ENCODE peak calls at places on chromosomes 6 and 20, in five cellular contexts. S is suprapubic skin, O is Peyer's patch, H is ovary, Z is uterus. E is an unnamed sample. For H3K4me1, the result is how much of the 10 kb centered on the place peaks cover.

GRCh38 chr20:57043091-57043490 is 223.3 kb downstream of the BMP7 start:
- DNase-seq in Z (no peak), O (no peak), H (no peak), S (no peak), E (no peak)

GRCh38 chr20:59269396-59270025 is 30.9 kb upstream of the EDN3 start:
- DNase-seq in Z (no peak), O (no peak), H (no peak), S (no peak), E (no peak)

GRCh38 chr20:1632228-1632577 is 12.4 kb upstream of the SIRPB1 start:
- DNase-seq in O (no peak), Z (no peak), H (no peak), S (no peak), E (no peak)

GRCh38 chr6:14455942-14456648 is 338.5 kb downstream of the CD83 start:
- DNase-seq in Z (no peak), S (no peak), O (no peak), H (no peak), E (no peak)

GRCh38 chr6:151442359-151442758 is 9.6 kb downstream of the RMND1 start:
- DNase-seq in Z (no peak), H (no peak), O (no peak), S (no peak), E (no peak)

GRCh38 chr6:122122202-122122601 is 277.2 kb upstream of the HSF2 start:
- DNase-seq in Z (no peak), S (no peak), H (no peak), O (no peak), E (no peak)

GRCh38 chr20:46965477-46965876 is 70.8 kb downstream of the EYA2 start:
- DNase-seq in O (no peak), H (no peak), Z (no peak), S (no peak), E (no peak)

GRCh38 chr6:17334265-17334664 is 53.1 kb downstream of the RBM24 start:
- DNase-seq in S (no peak), Z (no peak), O (no peak), H (no peak), E (no peak)

GRCh38 chr20:32508775-32509119 is 76.4 kb downstream of the NOL4L start:
- DNase-seq in H (no peak), Z (no peak), S (no peak), O (no peak), E (no peak)

GRCh38 chr20:32510120-32510600 is 75.0 kb downstream of the NOL4L start:
- DNase-seq in O (no peak), Z (no peak), H (no peak), S (no peak), E (peak)

GRCh38 chr20:32509639-32510066 is 75.5 kb downstream of the NOL4L start:
- DNase-seq in S (no peak), O (peak), Z (no peak), H (no peak), E (no peak)

GRCh38 chr20:32506721-32507120 is 78.4 kb downstream of the NOL4L start:
- DNase-seq in Z (no peak), S (peak), O (no peak), H (no peak), E (no peak)

DNA sequence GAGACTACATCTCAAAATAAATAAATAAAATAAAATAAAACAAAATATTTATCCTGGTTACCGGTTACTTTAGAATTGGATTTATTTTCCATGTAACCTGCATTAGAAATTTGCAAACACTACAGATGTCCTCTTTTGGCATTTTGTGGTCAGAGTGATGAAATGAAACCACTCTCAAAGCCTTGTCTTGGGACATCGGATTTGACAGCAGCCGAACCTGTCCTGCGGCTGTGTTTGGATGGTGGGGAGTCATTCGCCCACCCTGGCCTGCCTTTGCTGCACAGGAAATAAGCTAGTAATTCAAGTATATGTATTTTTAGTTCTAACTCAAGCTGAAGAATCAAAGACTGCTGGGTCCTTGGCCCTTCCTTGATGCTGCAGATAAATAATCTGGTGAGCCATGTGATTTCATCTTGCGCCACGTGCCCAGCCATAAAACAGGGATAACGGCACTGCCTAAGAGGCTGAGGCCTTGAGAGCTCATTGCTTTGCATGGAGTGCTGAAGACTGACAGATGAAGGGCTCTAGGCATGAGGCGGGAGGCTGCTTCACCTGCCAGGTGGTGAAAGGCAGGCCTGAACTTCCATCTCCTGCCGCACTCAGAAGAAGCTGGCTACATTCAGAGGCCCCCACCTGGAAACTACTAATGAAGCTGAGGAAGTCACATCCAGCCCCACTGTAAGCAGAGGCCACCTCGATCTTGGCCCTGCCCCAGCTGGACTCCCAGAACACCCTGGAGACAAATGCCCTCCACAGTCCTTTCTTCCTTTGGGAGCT is 76.9 kb downstream of the NOL4L start:
- DNase-seq in H (no peak), S (no peak), O (no peak), Z (no peak), E (no peak)
- H3K27ac ChIP-seq in H (no peak), S (no peak), O (no peak), Z (no peak), E (no peak)

GRCh38 chr20:297925-298754 is 770 bp downstream of the ZCCHC3 start:
- DNase-seq in H (peak), S (peak), O (peak), Z (peak), E (peak)
- TF ChIP-seq POLR2A in H (peak), S (no peak), O (peak), Z (no peak), E (peak)

GRCh38 chr6:116327803-116328527 is 42.8 kb upstream of the DSE start:
- DNase-seq in Z (no peak), O (no peak), H (no peak), S (no peak), E (no peak)
- H3K4me1 ChIP-seq in Z (under half), O (under half), H (under half), S (under half), E (under half)

GRCh38 chr6:165661416-165662001 is 1.5 kb downstream of the PDE10A start:
- DNase-seq in Z (no peak), H (no peak), O (no peak), S (no peak), E (no peak)
- H3K27ac ChIP-seq in Z (peak), H (no peak), O (no peak), S (no peak), E (no peak)

DNA sequence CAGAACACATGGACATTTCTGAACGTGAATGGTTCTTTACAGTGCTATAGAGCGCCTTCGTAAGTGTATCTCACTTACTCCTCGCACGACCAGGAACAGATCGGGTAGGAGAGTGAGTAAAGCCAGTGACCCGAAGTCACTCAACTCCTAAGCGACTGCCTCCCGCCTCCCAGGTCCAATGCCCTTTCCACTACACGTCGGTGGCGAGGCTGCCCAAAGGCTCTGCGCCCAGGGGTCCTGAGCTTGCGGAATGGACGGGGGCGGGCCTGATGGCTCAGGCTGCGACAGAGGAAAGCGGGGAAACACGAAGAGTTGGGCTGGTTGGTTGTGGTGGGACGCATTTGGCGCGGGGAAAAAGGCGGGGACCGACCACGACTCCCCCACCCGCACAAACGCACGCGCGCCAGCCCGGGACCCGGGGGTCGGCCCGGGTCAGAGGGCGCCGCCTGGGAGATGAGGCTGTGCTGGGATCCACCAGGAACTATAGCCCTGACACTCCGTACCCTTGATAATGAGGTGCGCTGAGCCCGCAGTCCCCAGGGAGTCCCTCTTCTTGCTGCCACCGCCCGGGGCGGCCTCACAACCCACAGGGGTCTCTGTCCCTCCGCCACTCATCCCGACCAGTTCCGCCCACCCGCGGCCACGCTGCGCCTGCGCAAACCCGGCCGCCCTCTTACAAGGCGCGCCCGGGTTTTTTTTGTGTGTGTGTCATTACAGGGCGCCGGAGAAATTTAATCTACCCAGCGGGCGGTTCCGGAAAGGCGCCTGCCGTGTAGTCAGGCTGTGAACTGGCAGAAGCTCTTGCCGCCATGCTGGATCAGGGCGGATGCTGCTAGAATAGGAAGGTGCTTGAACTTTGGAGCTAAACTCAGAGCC is at the start of gene BLOC1S5:
- DNase-seq in Z (peak), O (peak), H (peak), S (peak), E (peak)
- TF ChIP-seq POLR2A in Z (peak), O (peak), H (peak), S (no peak), E (peak)

GRCh38 chr20:44967207-44967807 is 995 bp downstream of the STK4 start:
- DNase-seq in S (no peak), O (peak), H (no peak), Z (no peak), E (no peak)

GRCh38 chr20:44963325-44964215 is 2.7 kb upstream of the STK4 start:
- DNase-seq in H (no peak), S (no peak), Z (no peak), O (no peak), E (no peak)

GRCh38 chr20:44962483-44962882 is 2.3 kb upstream of the TOMM34 start:
- DNase-seq in Z (no peak), S (no peak), O (no peak), H (no peak), E (no peak)

GRCh38 chr20:44966030-44966961 is at the start of gene STK4:
- DNase-seq in O (peak), H (peak), S (peak), Z (peak), E (peak)

DNA sequence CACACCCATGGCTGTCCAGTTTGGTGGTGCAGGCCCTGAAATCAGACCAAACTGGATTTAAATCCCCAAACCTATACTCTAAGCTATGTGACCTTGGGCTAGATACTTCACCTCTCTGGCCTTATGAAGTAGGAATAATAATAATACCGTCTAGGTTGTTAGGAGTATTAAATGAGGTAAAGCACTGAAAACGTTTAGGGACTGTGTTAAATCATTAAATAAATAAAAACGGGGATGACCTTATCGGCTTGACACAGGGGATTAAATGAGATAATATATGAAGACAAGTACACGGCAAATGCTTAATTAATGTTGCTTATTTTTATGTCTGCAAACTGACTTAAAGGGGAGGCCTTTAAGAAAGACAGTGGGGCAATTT is 672 bp upstream of the STK4 start:
- DNase-seq in O (no peak), Z (no peak), H (no peak), S (no peak), E (no peak)
- H3K4me1 ChIP-seq in O (under half), Z (under half), H (under half), S (under half), E (under half)

GRCh38 chr6:11584264-11584663 is 46.7 kb downstream of the TMEM170B start:
- DNase-seq in H (no peak), S (no peak), O (no peak), Z (no peak), E (no peak)

GRCh38 chr6:11585426-11586016 is 48.0 kb downstream of the TMEM170B start:
- DNase-seq in S (no peak), Z (no peak), H (no peak), O (no peak), E (no peak)

GRCh38 chr6:11586574-11586973 is 49.0 kb downstream of the TMEM170B start:
- DNase-seq in H (no peak), O (no peak), Z (no peak), S (no peak), E (no peak)

GRCh38 chr6:11589261-11589660 is 51.7 kb downstream of the TMEM170B start:
- DNase-seq in Z (no peak), H (no peak), S (no peak), O (no peak), E (no peak)

DNA sequence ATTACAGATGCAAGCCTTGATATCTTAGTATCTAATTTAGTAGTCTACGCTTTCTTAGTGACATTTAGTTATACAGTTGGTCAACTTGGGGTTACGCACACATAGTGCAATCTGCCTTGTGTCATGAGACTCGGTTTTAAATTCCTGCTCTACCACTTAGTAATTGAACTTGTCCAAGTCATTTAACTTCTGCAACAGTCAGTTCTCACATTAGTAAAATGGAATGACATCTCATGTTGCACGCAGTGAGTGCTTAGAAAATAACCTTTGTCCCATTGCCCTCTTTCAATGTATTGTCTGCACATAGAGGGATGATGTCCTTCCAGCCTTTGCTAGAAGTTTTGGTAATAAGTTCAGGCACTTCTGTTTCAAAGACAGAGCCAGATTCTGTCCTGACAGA is 48.6 kb downstream of the TMEM170B start:
- DNase-seq in Z (no peak), O (no peak), S (no peak), H (no peak), E (no peak)
- H3K27ac ChIP-seq in Z (no peak), O (no peak), S (no peak), H (no peak), E (no peak)

DNA sequence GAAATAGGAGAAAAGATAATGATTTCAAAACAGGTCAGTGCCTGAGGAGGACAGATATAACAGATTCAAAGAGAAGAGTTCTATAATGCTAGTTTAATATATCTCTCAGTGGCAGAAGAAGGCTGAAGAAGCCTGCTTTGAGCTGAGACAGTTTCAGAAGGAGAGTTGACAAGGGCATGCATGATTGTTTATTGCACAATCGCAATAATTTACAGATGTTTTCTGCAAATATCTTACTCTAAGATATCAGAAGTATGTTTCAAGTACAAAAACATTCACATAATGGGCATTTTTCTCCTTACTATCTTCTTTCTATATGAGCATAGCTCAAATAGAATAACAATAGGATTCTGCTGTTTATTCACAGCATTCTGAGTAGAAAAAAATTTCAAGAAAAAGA is 557.7 kb upstream of the NRSN1 start:
- DNase-seq in O (no peak), H (no peak), S (no peak), Z (no peak), E (no peak)
- TF ChIP-seq POLR2A in O (no peak), H (no peak), S (no peak), Z (no peak), E (no peak)

DNA sequence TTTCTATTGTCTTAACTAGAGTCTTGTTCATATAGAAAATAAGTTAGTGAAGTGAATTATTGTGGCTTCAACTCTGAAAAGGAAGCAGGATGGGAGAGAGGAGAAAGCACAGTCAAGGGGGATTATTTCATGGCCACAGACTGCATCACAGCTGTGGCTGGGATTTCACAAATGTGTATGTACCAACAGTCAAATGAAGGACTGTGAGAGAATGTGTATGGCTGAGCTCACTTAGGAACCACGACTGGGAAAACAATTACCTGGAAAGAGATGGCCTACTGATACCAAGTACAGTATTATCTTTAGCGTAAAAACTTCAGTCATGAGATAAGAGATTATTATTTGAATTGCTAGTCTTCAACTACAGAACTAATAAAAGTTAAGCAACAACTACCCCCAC is 54.9 kb downstream of the SESN1 start:
- DNase-seq in Z (no peak), O (no peak), S (no peak), H (no peak), E (no peak)
- H3K4me1 ChIP-seq in Z (under half), O (under half), S (under half), H (under half), E (under half)

GRCh38 chr6:18362058-18362561 is 25.0 kb upstream of the RNF144B start:
- DNase-seq in Z (no peak), H (no peak), S (no peak), O (no peak), E (peak)

GRCh38 chr6:18359237-18359885 is 27.8 kb upstream of the RNF144B start:
- DNase-seq in H (no peak), O (no peak), S (no peak), Z (no peak), E (no peak)

GRCh38 chr6:18363746-18364145 is 23.4 kb upstream of the RNF144B start:
- DNase-seq in Z (no peak), S (no peak), O (no peak), H (no peak), E (no peak)

DNA sequence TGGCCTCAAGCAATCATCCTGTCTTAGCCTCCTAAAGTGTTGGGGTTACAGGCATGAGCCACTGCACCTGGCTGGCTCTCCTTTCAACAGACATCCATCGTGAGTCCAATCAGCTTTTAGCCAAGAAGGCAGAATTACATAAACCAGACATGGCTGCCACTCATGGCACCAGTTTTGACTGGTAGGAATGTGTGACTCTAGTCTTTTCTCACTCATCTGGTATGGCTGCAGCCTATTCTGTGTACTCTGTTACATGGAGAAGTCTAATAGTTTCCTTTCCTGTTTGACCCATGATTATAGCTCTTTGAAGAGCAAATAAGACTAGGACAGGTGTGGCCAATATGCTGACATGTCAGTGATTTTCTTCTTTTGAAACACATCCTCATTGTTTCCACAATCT is 27.0 kb upstream of the RNF144B start:
- DNase-seq in Z (no peak), S (no peak), H (no peak), O (no peak), E (no peak)
- H3K27ac ChIP-seq in Z (no peak), S (no peak), H (no peak), O (no peak), E (no peak)

E was measured in body of pancreas.